ENCODE peak calls at places on chromosomes 13 and 19, in eight cellular contexts. U is lung, C is SJSA1, B is testis, E is T-helper 2 cell, D is omental fat pad, H is hippocampal formation, N is nephron progenitor cell. F is an unnamed sample.
A peak's percentile ranks its signal among the peaks of the same experiment; 100 is the strongest.

GRCh38 chr13:87999791-88000190 is 328.6 kb downstream of the SLITRK5 start:
- DNase-seq in U (no peak), E (no peak), N (no peak), H (no peak), D (no peak), B (no peak), C (peak; percentile 9), F (peak; percentile 14)

GRCh38 chr13:34721631-34722144 is 220.4 kb upstream of the NBEA start:
- DNase-seq in N (no peak), B (no peak), H (no peak), D (no peak), E (no peak), C (no peak), U (no peak), F (no peak)

GRCh38 chr19:48859711-48860572 is 8.5 kb downstream of the PLEKHA4 start:
- DNase-seq in N (no peak), D (no peak), H (no peak), E (no peak), U (peak; percentile 78), C (no peak), B (peak; percentile 64), F (no peak)

GRCh38 chr13:59088716-59089115 is 1075.0 kb downstream of the DIAPH3 start:
- DNase-seq in D (no peak), C (peak; percentile 45), B (no peak), E (no peak), N (no peak), U (no peak), H (no peak), F (no peak)

GRCh38 chr13:114235697-114236096 is 1.0 kb downstream of the CDC16 start:
- DNase-seq in H (no peak), N (no peak), D (no peak), U (no peak), B (no peak), C (peak; percentile 9), E (no peak), F (peak; percentile 4)

GRCh38 chr13:71483733-71484132 is 383.3 kb downstream of the DACH1 start:
- DNase-seq in C (no peak), E (no peak), B (no peak), D (no peak), U (no peak), H (no peak), N (no peak), F (no peak)

GRCh38 chr19:1355258-1355973 is 28.3 kb upstream of the NDUFS7 start:
- DNase-seq in B (no peak), U (no peak), H (peak; percentile 37), D (no peak), C (no peak), E (no peak), N (no peak), F (peak; percentile 63)

GRCh38 chr19:4474504-4475136 is 2.5 kb downstream of the HDGFL2 start:
- DNase-seq in U (no peak), H (peak; percentile 28), D (no peak), N (peak; percentile 74), C (no peak), B (peak; percentile 85), E (no peak), F (peak; percentile 90)

GRCh38 chr19:30001794-30002193 is 59.8 kb downstream of the URI1 start:
- DNase-seq in N (no peak), H (no peak), C (no peak), B (no peak), D (no peak), U (no peak), E (no peak), F (no peak)

GRCh38 chr19:2652504-2653099 is 49.9 kb downstream of the GNG7 start:
- DNase-seq in B (peak; percentile 53), U (no peak), E (no peak), D (no peak), C (no peak), H (no peak), N (no peak), F (no peak)

GRCh38 chr19:24166055-24166454 is 79.1 kb downstream of the ZNF254 start:
- DNase-seq in E (no peak), D (no peak), N (no peak), B (no peak), U (no peak), H (no peak), C (no peak), F (no peak)

GRCh38 chr13:44159633-44160279 is 213.9 kb upstream of the SERP2 start:
- DNase-seq in C (no peak), B (no peak), N (no peak), E (no peak), H (no peak), D (no peak), U (peak; percentile 4), F (no peak)

GRCh38 chr19:55384576-55385235 is 614 bp upstream of the TMEM238 start:
- DNase-seq in E (no peak), H (no peak), N (no peak), C (no peak), D (no peak), B (peak; percentile 42), U (peak; percentile 46), F (no peak)

GRCh38 chr13:49443327-49443688 is 556 bp downstream of the CAB39L start:
- DNase-seq in C (no peak), D (no peak), E (no peak), U (peak; percentile 29), B (no peak), H (peak; percentile 50), N (no peak), F (no peak)

GRCh38 chr19:41324231-41324702 is 14.3 kb downstream of the CCDC97 start:
- DNase-seq in U (no peak), H (no peak), N (no peak), E (no peak), C (peak; percentile 56), B (no peak), D (no peak), F (no peak)

GRCh38 chr13:73618275-73618865 is 515.8 kb downstream of the KLF12 start:
- DNase-seq in B (no peak), N (peak; percentile 8), C (no peak), U (no peak), E (no peak), D (no peak), H (no peak), F (no peak)

GRCh38 chr19:55027472-55028337 is 10.4 kb downstream of the GP6 start:
- DNase-seq in D (no peak), U (no peak), H (no peak), E (no peak), C (no peak), B (no peak), N (no peak), F (no peak)

GRCh38 chr19:41928221-41928683 is at the start of gene ERFL:
- DNase-seq in D (no peak), E (no peak), N (peak; percentile 51), H (no peak), B (no peak), U (no peak), C (no peak), F (no peak)

GRCh38 chr13:40031031-40031430 is 375.6 kb downstream of the COG6 start:
- DNase-seq in C (peak; percentile 74), B (no peak), H (no peak), U (no peak), E (no peak), N (no peak), D (no peak), F (no peak)

GRCh38 chr19:35856546-35857149 is at the start of gene KIRREL2:
- DNase-seq in U (no peak), C (no peak), E (no peak), D (no peak), B (no peak), H (no peak), N (peak; percentile 85), F (no peak)

GRCh38 chr13:35874704-35875103 is 256.5 kb downstream of the DCLK1 start:
- DNase-seq in D (no peak), C (no peak), E (no peak), U (no peak), H (no peak), N (no peak), B (no peak), F (no peak)

GRCh38 chr19:39401549-39402416 is 4.9 kb upstream of the ZFP36 start:
- DNase-seq in H (no peak), C (no peak), B (peak; percentile 67), D (no peak), U (peak; percentile 27), N (no peak), E (peak; percentile 97), F (peak; percentile 62)

GRCh38 chr13:27500806-27501534 is 50.6 kb upstream of the MTIF3 start:
- DNase-seq in D (no peak), N (no peak), U (no peak), C (no peak), E (no peak), B (no peak), H (no peak), F (no peak)

GRCh38 chr13:98216135-98216565 is 39.1 kb upstream of the RNF113B start:
- DNase-seq in B (peak; percentile 30), N (no peak), E (no peak), H (no peak), U (peak; percentile 46), D (no peak), C (peak; percentile 57), F (no peak)

GRCh38 chr13:98483636-98484288 is 93.1 kb downstream of the STK24 start:
- DNase-seq in D (no peak), C (peak; percentile 84), N (no peak), U (no peak), B (no peak), H (no peak), E (no peak), F (no peak)

GRCh38 chr19:42401365-42402303 is 11.5 kb upstream of the CNFN start:
- DNase-seq in H (no peak), C (peak; percentile 67), E (peak; percentile 59), D (peak; percentile 95), U (peak; percentile 76), N (peak; percentile 89), B (peak; percentile 93), F (peak; percentile 82)